ENCODE peak calls at places on chromosome 9, in six cellular contexts. L is stimulated activated CD4-positive, alpha-beta T cell treated with anti-CD3 and anti-CD28 coated beads, Interleukin-15, amount 100 ng/mL, for 1 hour; K is EH; P is H4; T is activated CD4-positive, CD25-positive, alpha-beta regulatory T cell treated with anti-CD3 and anti-CD28 coated beads, Interleukin-2, amount 50 U/mL, for 72 hours; R is HCEC 1CT. F is an unnamed sample.

GRCh38 chr9:131727795-131728545 is 11.9 kb downstream of the RAPGEF1 start:
- DNase-seq in L (no peak), T (no peak), P (no peak), K (peak; percentile 32), R (no peak), F (no peak)

GRCh38 chr9:114745108-114745848 is 60.6 kb downstream of the TNFSF15 start:
- DNase-seq in P (no peak), K (peak; percentile 67), L (no peak), R (no peak), T (no peak), F (no peak)

GRCh38 chr9:27450752-27451151 is 73.3 kb upstream of the IFNK start:
- DNase-seq in K (no peak), R (no peak), P (no peak), L (no peak), T (no peak), F (no peak)

GRCh38 chr9:133747309-133747708 is 9.2 kb upstream of the SARDH start:
- DNase-seq in L (no peak), K (no peak), T (no peak), R (no peak), P (no peak), F (no peak)

GRCh38 chr9:95025213-95026170 is 292.0 kb downstream of the FANCC start:
- DNase-seq in L (no peak), K (peak; percentile 98), P (peak; percentile 71), R (peak; percentile 93), T (no peak), F (no peak)

GRCh38 chr9:114315723-114316363 is 7.1 kb upstream of the ORM1 start:
- DNase-seq in P (no peak), L (no peak), R (no peak), K (no peak), T (no peak), F (no peak)

GRCh38 chr9:36276254-36276653 is 18.0 kb upstream of the GNE start:
- DNase-seq in R (no peak), K (no peak), L (no peak), P (no peak), T (no peak), F (no peak)

GRCh38 chr9:72145093-72145492 is 4.1 kb upstream of the GDA start:
- DNase-seq in T (no peak), R (no peak), P (no peak), K (no peak), L (no peak), F (no peak)

GRCh38 chr9:134455951-134456739 is 129.9 kb downstream of the RXRA start:
- DNase-seq in T (peak; percentile 60), R (peak; percentile 96), P (peak; percentile 96), K (peak; percentile 100), L (peak; percentile 29), F (no peak)

GRCh38 chr9:129549684-129550083 is 71.2 kb downstream of the C9orf50 start:
- DNase-seq in P (no peak), K (peak; percentile 64), T (no peak), L (no peak), R (no peak), F (peak; percentile 73)

GRCh38 chr9:90556897-90557296 is 85.7 kb downstream of the DIRAS2 start:
- DNase-seq in P (no peak), L (no peak), T (no peak), K (no peak), R (no peak), F (no peak)

GRCh38 chr9:131525643-131526565 is 5.2 kb downstream of the UCK1 start:
- DNase-seq in T (no peak), P (no peak), L (no peak), R (no peak), K (no peak), F (no peak)

GRCh38 chr9:111030492-111030891 is 7.8 kb downstream of the LPAR1 start:
- DNase-seq in L (no peak), T (no peak), R (no peak), P (no peak), K (no peak), F (no peak)

GRCh38 chr9:84293001-84293798 is 47.4 kb downstream of the SLC28A3 start:
- DNase-seq in P (no peak), L (no peak), T (no peak), K (no peak), R (no peak), F (no peak)

GRCh38 chr9:33510264-33511183 is 13.5 kb upstream of the ANKRD18B start:
- DNase-seq in T (peak; percentile 46), K (peak; percentile 76), L (no peak), P (peak; percentile 54), R (peak; percentile 59), F (peak; percentile 58)

GRCh38 chr9:23088932-23089364 is 642.3 kb downstream of the DMRTA1 start:
- DNase-seq in R (no peak), L (no peak), K (no peak), T (no peak), P (peak; percentile 10), F (no peak)

GRCh38 chr9:94692601-94693000 is 33.9 kb upstream of the AOPEP start:
- DNase-seq in P (no peak), L (no peak), K (no peak), T (no peak), R (no peak), F (peak; percentile 40)

GRCh38 chr9:134130503-134131375 is 5.1 kb upstream of the WDR5 start:
- DNase-seq in P (no peak), R (no peak), K (no peak), L (no peak), T (no peak), F (no peak)

GRCh38 chr9:129569506-129570449 is 51.1 kb downstream of the C9orf50 start:
- DNase-seq in K (peak; percentile 51), L (no peak), R (peak; percentile 57), P (no peak), T (no peak), F (no peak)

GRCh38 chr9:38419216-38419615 is 5.0 kb downstream of the IGFBPL1 start:
- DNase-seq in L (no peak), T (no peak), K (no peak), P (no peak), R (no peak), F (no peak)

GRCh38 chr9:68501159-68501506 is 39.5 kb downstream of the TMEM252 start:
- DNase-seq in P (no peak), K (no peak), R (no peak), T (no peak), L (no peak), F (no peak)

GRCh38 chr9:88537743-88538055 is 2.7 kb downstream of the NXNL2 start:
- DNase-seq in R (peak; percentile 68), L (no peak), P (peak; percentile 85), K (peak; percentile 96), T (no peak), F (peak; percentile 58)

GRCh38 chr9:2570615-2571479 is 50.7 kb upstream of the VLDLR start:
- DNase-seq in L (no peak), K (peak; percentile 90), R (peak; percentile 55), T (no peak), P (peak; percentile 89), F (peak; percentile 13)

GRCh38 chr9:89021154-89021803 is 30.0 kb downstream of the S1PR3 start:
- DNase-seq in P (peak; percentile 84), L (no peak), K (peak; percentile 92), R (peak; percentile 87), T (no peak), F (no peak)

GRCh38 chr9:88458716-88459115 is 70.5 kb downstream of the SPIN1 start:
- DNase-seq in R (peak; percentile 61), T (no peak), L (no peak), K (peak; percentile 95), P (no peak), F (peak; percentile 18)

GRCh38 chr9:5715548-5716127 is 86.7 kb downstream of the RIC1 start:
- DNase-seq in P (no peak), R (no peak), K (no peak), L (no peak), T (no peak), F (no peak)

GRCh38 chr9:133693703-133694529 is 44.2 kb downstream of the SARDH start:
- DNase-seq in P (no peak), K (no peak), R (no peak), T (no peak), L (no peak), F (no peak)

GRCh38 chr9:130835441-130836298 is 616 bp downstream of the ABL1 start:
- DNase-seq in T (peak; percentile 33), R (peak; percentile 49), P (no peak), L (no peak), K (peak; percentile 56), F (peak; percentile 40)

GRCh38 chr9:78871452-78872331 is 574.8 kb downstream of the PSAT1 start:
- DNase-seq in R (peak; percentile 96), P (peak; percentile 93), L (no peak), T (no peak), K (peak; percentile 96), F (no peak)

GRCh38 chr9:107588393-107588792 is 98.8 kb upstream of the KLF4 start:
- DNase-seq in L (no peak), R (no peak), T (no peak), K (no peak), P (no peak), F (no peak)

GRCh38 chr9:129554649-129555048 is 66.3 kb downstream of the C9orf50 start:
- DNase-seq in L (no peak), K (peak; percentile 38), R (no peak), T (no peak), P (no peak), F (no peak)

GRCh38 chr9:97237311-97237786 is 70.1 kb upstream of the CCDC180 start:
- DNase-seq in P (no peak), L (no peak), K (no peak), R (no peak), T (no peak), F (no peak)

GRCh38 chr9:129384138-129384886 is 206.3 kb upstream of the IER5L start:
- DNase-seq in L (no peak), T (no peak), P (no peak), R (no peak), K (no peak), F (no peak)